ENCODE peak calls at places on chromosomes 7 and 10, in seven cellular contexts. R is heart right ventricle, V is colonic mucosa, F is body of pancreas, P is astrocyte, E is SK-N-SH, W is uterus. G is an unnamed sample.
A peak's percentile ranks its signal among the peaks of the same experiment; 100 is the strongest.

GRCh38 chr10:99836711-99837110 is 54.3 kb downstream of the ABCC2 start:
- DNase-seq in R (no peak), V (no peak), F (no peak), P (no peak), E (no peak), W (no peak), G (no peak)

GRCh38 chr7:73773700-73774517 is 3.8 kb upstream of the CLDN3 start:
- DNase-seq in R (no peak), V (peak; percentile 92), F (peak; percentile 32), P (no peak), E (no peak), W (no peak), G (no peak)

GRCh38 chr7:77649950-77650349 is 46.3 kb upstream of the RSBN1L start:
- DNase-seq in R (no peak), V (no peak), F (no peak), P (peak; percentile 65), E (no peak), W (no peak), G (peak; percentile 27)

GRCh38 chr10:7409732-7410168 is 1.1 kb downstream of the SFMBT2 start:
- DNase-seq in R (no peak), V (peak; percentile 20), F (no peak), P (no peak), E (peak; percentile 52), W (no peak), G (peak; percentile 44)

GRCh38 chr7:122487131-122487530 is 182.6 kb upstream of the FEZF1 start:
- DNase-seq in R (no peak), V (no peak), F (no peak), P (peak; percentile 56), E (no peak), W (no peak), G (no peak)

GRCh38 chr7:7408001-7408770 is 127.5 kb downstream of the COL28A1 start:
- DNase-seq in R (no peak), V (peak; percentile 65), F (no peak), P (no peak), E (no peak), W (no peak), G (no peak)

GRCh38 chr10:666237-667012 is 23.0 kb downstream of the DIP2C start:
- DNase-seq in R (no peak), V (no peak), F (no peak), P (no peak), E (no peak), W (no peak), G (no peak)

GRCh38 chr10:76697923-76698322 is 939.7 kb downstream of the KCNMA1 start:
- DNase-seq in R (no peak), V (no peak), F (no peak), P (no peak), E (no peak), W (no peak), G (no peak)

GRCh38 chr7:25427721-25428120 is 199.4 kb upstream of the NPVF start:
- DNase-seq in R (no peak), V (no peak), F (no peak), P (no peak), E (no peak), W (no peak), G (no peak)

GRCh38 chr7:24820730-24821044 is 63.4 kb upstream of the GSDME start:
- DNase-seq in R (no peak), V (no peak), F (no peak), P (no peak), E (no peak), W (no peak), G (peak; percentile 93)

GRCh38 chr10:22652988-22653431 is 61.4 kb downstream of the PIP4K2A start:
- DNase-seq in R (no peak), V (no peak), F (no peak), P (no peak), E (no peak), W (no peak), G (no peak)

GRCh38 chr10:76230866-76231257 is 799.4 kb downstream of the LRMDA start:
- DNase-seq in R (no peak), V (no peak), F (no peak), P (no peak), E (no peak), W (no peak), G (no peak)

GRCh38 chr7:81081626-81082025 is 162.8 kb upstream of the SEMA3C start:
- DNase-seq in R (no peak), V (no peak), F (no peak), P (no peak), E (no peak), W (no peak), G (no peak)

GRCh38 chr10:69201045-69201444 is 19.1 kb upstream of the HKDC1 start:
- DNase-seq in R (no peak), V (no peak), F (no peak), P (no peak), E (no peak), W (no peak), G (no peak)

GRCh38 chr10:11760151-11760550 is 18.0 kb downstream of the ECHDC3 start:
- DNase-seq in R (no peak), V (no peak), F (no peak), P (no peak), E (no peak), W (no peak), G (no peak)

GRCh38 chr7:41698114-41698513 is 4.8 kb downstream of the INHBA start:
- DNase-seq in R (no peak), V (no peak), F (no peak), P (no peak), E (no peak), W (no peak), G (peak; percentile 37)

GRCh38 chr10:94006591-94007550 is 13.1 kb downstream of the PLCE1 start:
- DNase-seq in R (no peak), V (peak; percentile 80), F (peak; percentile 46), P (peak; percentile 99), E (no peak), W (no peak), G (peak; percentile 17)

GRCh38 chr10:94008526-94008925 is 14.8 kb downstream of the PLCE1 start:
- DNase-seq in R (no peak), V (no peak), F (no peak), P (no peak), E (no peak), W (no peak), G (no peak)

GRCh38 chr10:94003496-94003895 is 9.8 kb downstream of the PLCE1 start:
- DNase-seq in R (no peak), V (no peak), F (no peak), P (no peak), E (no peak), W (no peak), G (no peak)

GRCh38 chr10:94002156-94002555 is 8.4 kb downstream of the PLCE1 start:
- DNase-seq in R (no peak), V (no peak), F (no peak), P (no peak), E (no peak), W (no peak), G (no peak)

GRCh38 chr10:94005050-94005449 is 11.3 kb downstream of the PLCE1 start:
- DNase-seq in R (no peak), V (peak; percentile 87), F (no peak), P (peak; percentile 75), E (no peak), W (no peak), G (no peak)
- H3K4me1 ChIP-seq in R (peaks cover 54% of the 10 kb centered on the region), V (peaks cover 13% of the 10 kb centered on the region), F (peaks cover 32% of the 10 kb centered on the region), P (peaks cover 23% of the 10 kb centered on the region), E (no peaks in the 10 kb centered on the region), W (no peaks in the 10 kb centered on the region), G (no peaks in the 10 kb centered on the region)

DNA sequence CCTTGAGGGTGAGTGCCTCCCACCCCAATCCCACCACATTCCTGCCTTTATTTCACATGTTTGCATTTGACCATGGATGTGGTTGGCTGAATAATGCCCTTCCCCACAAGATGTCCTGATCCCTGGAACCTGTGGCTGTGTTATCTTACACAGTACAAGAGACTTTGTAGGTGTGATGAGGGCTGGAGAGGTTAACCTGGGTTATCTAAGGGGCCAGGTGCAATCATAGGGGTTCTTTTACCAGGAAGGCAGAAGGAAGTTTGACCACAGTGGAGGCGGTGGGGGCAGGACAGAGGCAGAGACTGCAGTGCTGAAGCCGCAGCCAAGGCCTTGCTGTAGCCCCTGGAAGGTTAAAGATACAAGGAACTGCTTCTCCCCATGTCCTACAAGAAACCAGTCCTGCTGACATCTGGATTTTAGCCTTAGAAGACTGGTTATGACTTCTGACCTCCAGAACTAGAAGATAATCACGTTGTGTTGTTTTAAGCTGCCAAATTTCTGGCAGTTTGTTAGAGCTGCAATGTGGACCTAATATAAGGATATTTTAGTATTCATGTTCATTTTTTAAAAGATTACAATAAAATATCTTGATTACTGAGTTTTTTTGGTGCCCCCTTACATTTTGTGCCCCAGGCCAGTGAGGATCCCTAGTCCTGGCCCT is 136.6 kb downstream of the ARHGAP22 start:
- DNase-seq in R (no peak), V (peak; percentile 4), F (no peak), P (no peak), E (no peak), W (no peak), G (no peak)
- H3K4me1 ChIP-seq in R (peaks cover 45% of the 10 kb centered on the region), V (no peaks in the 10 kb centered on the region), F (no peaks in the 10 kb centered on the region), P (peaks cover 13% of the 10 kb centered on the region), E (no peaks in the 10 kb centered on the region), W (no peaks in the 10 kb centered on the region), G (peaks cover 15% of the 10 kb centered on the region)

DNA sequence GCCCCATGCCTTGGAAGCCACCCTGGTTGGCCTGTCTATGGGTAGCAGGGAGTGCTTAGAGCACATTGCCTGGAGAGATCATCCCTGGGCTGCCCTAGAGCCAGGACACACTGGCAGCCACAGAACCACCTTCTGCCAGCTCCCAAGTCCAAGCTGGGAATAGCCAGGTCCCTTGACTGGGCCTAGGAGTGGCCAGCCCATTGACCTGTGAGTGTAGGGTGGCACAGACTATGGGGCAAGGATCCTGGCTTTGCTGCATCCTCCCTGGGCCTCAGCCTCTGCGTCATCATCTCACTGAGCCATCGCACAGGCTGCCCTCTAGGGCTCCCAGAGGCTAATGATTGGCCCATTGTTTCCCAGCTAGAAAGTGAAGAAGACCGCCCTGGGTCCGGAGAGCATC is 7.0 kb downstream of the AQP1 start:
- DNase-seq in R (peak; percentile 12), V (no peak), F (peak; percentile 5), P (no peak), E (no peak), W (no peak), G (no peak)
- H3K4me1 ChIP-seq in R (peaks cover 91% of the 10 kb centered on the region), V (peaks cover 7% of the 10 kb centered on the region), F (peaks cover 69% of the 10 kb centered on the region), P (peaks cover 32% of the 10 kb centered on the region), E (peaks cover 27% of the 10 kb centered on the region), W (no peaks in the 10 kb centered on the region), G (peaks cover 48% of the 10 kb centered on the region)

DNA sequence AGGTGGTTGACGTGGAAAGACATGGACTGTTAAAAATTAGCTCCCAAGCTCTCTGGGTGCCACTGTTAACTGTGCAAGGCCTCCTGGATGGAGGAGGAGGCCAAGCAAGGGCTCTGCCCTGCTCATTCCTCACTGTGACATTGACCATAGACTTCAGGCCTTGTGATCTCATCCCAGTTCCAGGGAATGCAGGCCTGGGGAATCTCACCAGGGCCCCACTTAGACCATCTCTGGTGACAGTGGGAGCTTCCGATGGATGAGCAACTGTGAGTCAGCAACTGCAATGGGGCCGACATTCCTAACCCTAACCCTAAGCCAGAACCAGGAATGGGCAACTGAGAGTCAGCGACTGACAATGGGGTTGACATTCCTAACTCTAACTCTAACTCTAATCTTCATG is 50.4 kb upstream of the MSMB start:
- DNase-seq in R (no peak), V (no peak), F (no peak), P (no peak), E (no peak), W (no peak), G (peak; percentile 94)
- H3K4me1 ChIP-seq in R (peaks cover 4% of the 10 kb centered on the region), V (no peaks in the 10 kb centered on the region), F (no peaks in the 10 kb centered on the region), P (no peaks in the 10 kb centered on the region), E (peaks cover 10% of the 10 kb centered on the region), W (no peaks in the 10 kb centered on the region), G (peaks cover 6% of the 10 kb centered on the region)

G was measured in mesenchymal stem cell.